ENCODE peak calls at places on chromosome 10, in six cellular contexts. A is tibial nerve, Q is lower leg skin, Y is AG09309, H is cardiac fibroblast, W is IMR-90. F is an unnamed sample.

GRCh38 chr10:125823663-125824251 is 411 bp downstream of the BCCIP start:
- DNase-seq in A (no peak), Q (no peak), Y (no peak), H (peak; percentile 4), W (peak; percentile 1), F (no peak)

GRCh38 chr10:125161570-125162139 is 1.3 kb upstream of the CTBP2 start:
- DNase-seq in A (no peak), Q (peak; percentile 84), Y (no peak), H (peak; percentile 78), W (peak; percentile 61), F (no peak)

GRCh38 chr10:131735577-131735976 is 165.2 kb upstream of the PPP2R2D start:
- DNase-seq in A (no peak), Q (no peak), Y (no peak), H (no peak), W (no peak), F (no peak)

GRCh38 chr10:93465806-93466675 is 16.1 kb downstream of the MYOF start:
- DNase-seq in A (peak; percentile 64), Q (peak; percentile 97), Y (peak; percentile 86), H (peak; percentile 97), W (peak; percentile 90), F (no peak)

GRCh38 chr10:77912576-77912975 is 14.0 kb downstream of the DLG5 start:
- DNase-seq in A (no peak), Q (no peak), Y (no peak), H (no peak), W (no peak), F (no peak)

GRCh38 chr10:74842301-74842700 is 15.9 kb downstream of the KAT6B start:
- DNase-seq in A (no peak), Q (no peak), Y (no peak), H (no peak), W (peak; percentile 37), F (peak; percentile 29)

GRCh38 chr10:78566216-78567135 is 502.3 kb upstream of the ZMIZ1 start:
- DNase-seq in A (no peak), Q (peak; percentile 77), Y (peak; percentile 51), H (no peak), W (no peak), F (no peak)

GRCh38 chr10:120505056-120505455 is 48.0 kb downstream of the PLPP4 start:
- DNase-seq in A (no peak), Q (no peak), Y (no peak), H (no peak), W (no peak), F (no peak)

GRCh38 chr10:109922976-109923921 is at the start of gene XPNPEP1:
- DNase-seq in A (peak; percentile 76), Q (peak; percentile 97), Y (no peak), H (peak; percentile 91), W (peak; percentile 83), F (peak; percentile 98)

GRCh38 chr10:72764151-72764550 is 72.2 kb downstream of the MCU start:
- DNase-seq in A (no peak), Q (no peak), Y (peak; percentile 95), H (peak; percentile 87), W (peak; percentile 83), F (no peak)

GRCh38 chr10:24951201-24952145 is 933 bp downstream of the PRTFDC1 start:
- DNase-seq in A (no peak), Q (no peak), Y (no peak), H (peak; percentile 65), W (no peak), F (no peak)

GRCh38 chr10:78953124-78954008 is 115.4 kb upstream of the ZMIZ1 start:
- DNase-seq in A (no peak), Q (no peak), Y (no peak), H (peak; percentile 69), W (no peak), F (peak; percentile 38)

GRCh38 chr10:88966785-88967184 is 14.2 kb upstream of the ACTA2 start:
- DNase-seq in A (no peak), Q (no peak), Y (no peak), H (no peak), W (peak; percentile 33), F (no peak)

GRCh38 chr10:113709221-113709838 is 29.6 kb downstream of the CASP7 start:
- DNase-seq in A (no peak), Q (no peak), Y (peak; percentile 33), H (peak; percentile 62), W (peak; percentile 85), F (no peak)

GRCh38 chr10:34638405-34639054 is 176.6 kb downstream of the PARD3 start:
- DNase-seq in A (peak; percentile 85), Q (peak; percentile 97), Y (peak; percentile 68), H (peak; percentile 95), W (peak; percentile 88), F (peak; percentile 49)

GRCh38 chr10:131453772-131454634 is 142.5 kb upstream of the TCERG1L start:
- DNase-seq in A (peak; percentile 68), Q (peak; percentile 91), Y (no peak), H (peak; percentile 23), W (no peak), F (peak; percentile 64)

GRCh38 chr10:79331709-79332108 is 15.6 kb upstream of the PPIF start:
- DNase-seq in A (no peak), Q (no peak), Y (peak; percentile 50), H (peak; percentile 25), W (peak; percentile 97), F (peak; percentile 86)

GRCh38 chr10:59340279-59340678 is 22.1 kb downstream of the FAM13C start:
- DNase-seq in A (no peak), Q (no peak), Y (no peak), H (no peak), W (peak; percentile 4), F (no peak)

GRCh38 chr10:101840102-101840684 is 3.4 kb downstream of the KCNIP2 start:
- DNase-seq in A (no peak), Q (no peak), Y (no peak), H (peak; percentile 54), W (no peak), F (peak; percentile 46)

GRCh38 chr10:5467634-5468255 is 31.6 kb downstream of the CALML5 start:
- DNase-seq in A (no peak), Q (no peak), Y (no peak), H (no peak), W (no peak), F (no peak)

GRCh38 chr10:30553625-30554442 is 75.7 kb downstream of the LYZL2 start:
- DNase-seq in A (peak; percentile 71), Q (peak; percentile 95), Y (no peak), H (peak; percentile 86), W (peak; percentile 11), F (no peak)

GRCh38 chr10:131850490-131850880 is 50.3 kb upstream of the PPP2R2D start:
- DNase-seq in A (no peak), Q (no peak), Y (no peak), H (no peak), W (no peak), F (no peak)

GRCh38 chr10:67079126-67079525 is 153.3 kb downstream of the LRRTM3 start:
- DNase-seq in A (peak; percentile 14), Q (no peak), Y (no peak), H (peak; percentile 1), W (no peak), F (no peak)

GRCh38 chr10:128047991-128048826 is 78.0 kb downstream of the MKI67 start:
- DNase-seq in A (no peak), Q (no peak), Y (no peak), H (peak; percentile 92), W (peak; percentile 53), F (no peak)

GRCh38 chr10:83968052-83968451 is 171.3 kb upstream of the GHITM start:
- DNase-seq in A (no peak), Q (no peak), Y (no peak), H (no peak), W (no peak), F (no peak)
- TF ChIP-seq CTCF in A (no peak), Q (no peak), Y (no peak), H (no peak), W (no peak), F (no peak)

GRCh38 chr10:91909178-91909677 is at the start of gene FGFBP3:
- DNase-seq in A (no peak), Q (no peak), Y (no peak), H (peak; percentile 44), W (peak; percentile 45), F (peak; percentile 35)

GRCh38 chr10:91907914-91908357 is 1.4 kb downstream of the FGFBP3 start:
- DNase-seq in A (no peak), Q (no peak), Y (no peak), H (no peak), W (no peak), F (no peak)

GRCh38 chr10:91907033-91907594 is 2.2 kb downstream of the FGFBP3 start:
- DNase-seq in A (no peak), Q (peak; percentile 37), Y (no peak), H (no peak), W (no peak), F (no peak)

GRCh38 chr10:91910467-91910866 is 1.2 kb upstream of the FGFBP3 start:
- DNase-seq in A (no peak), Q (no peak), Y (no peak), H (no peak), W (no peak), F (no peak)

GRCh38 chr10:91908358-91909177 is 718 bp downstream of the FGFBP3 start:
- DNase-seq in A (peak; percentile 30), Q (peak; percentile 93), Y (no peak), H (peak; percentile 74), W (peak; percentile 67), F (peak; percentile 89)
- TF ChIP-seq CTCF in A (peak; percentile 59), Q (no peak), Y (peak; percentile 40), H (peak; percentile 27), W (peak; percentile 38), F (peak; percentile 72)

GRCh38 chr10:86314616-86315520 is 51.7 kb downstream of the GRID1 start:
- DNase-seq in A (no peak), Q (peak; percentile 67), Y (no peak), H (no peak), W (no peak), F (no peak)

GRCh38 chr10:86316274-86316835 is 50.2 kb downstream of the GRID1 start:
- DNase-seq in A (no peak), Q (peak; percentile 70), Y (no peak), H (no peak), W (no peak), F (no peak)

GRCh38 chr10:86317949-86318725 is 48.5 kb downstream of the GRID1 start:
- DNase-seq in A (no peak), Q (peak; percentile 71), Y (no peak), H (no peak), W (no peak), F (no peak)

GRCh38 chr10:86315543-86315942 is 51.1 kb downstream of the GRID1 start:
- DNase-seq in A (no peak), Q (peak; percentile 42), Y (no peak), H (no peak), W (no peak), F (no peak)

GRCh38 chr10:86316990-86317389 is 49.6 kb downstream of the GRID1 start:
- DNase-seq in A (no peak), Q (peak; percentile 65), Y (no peak), H (no peak), W (no peak), F (no peak)
- TF ChIP-seq CTCF in A (no peak), Q (no peak), Y (no peak), H (no peak), W (no peak), F (no peak)

DNA sequence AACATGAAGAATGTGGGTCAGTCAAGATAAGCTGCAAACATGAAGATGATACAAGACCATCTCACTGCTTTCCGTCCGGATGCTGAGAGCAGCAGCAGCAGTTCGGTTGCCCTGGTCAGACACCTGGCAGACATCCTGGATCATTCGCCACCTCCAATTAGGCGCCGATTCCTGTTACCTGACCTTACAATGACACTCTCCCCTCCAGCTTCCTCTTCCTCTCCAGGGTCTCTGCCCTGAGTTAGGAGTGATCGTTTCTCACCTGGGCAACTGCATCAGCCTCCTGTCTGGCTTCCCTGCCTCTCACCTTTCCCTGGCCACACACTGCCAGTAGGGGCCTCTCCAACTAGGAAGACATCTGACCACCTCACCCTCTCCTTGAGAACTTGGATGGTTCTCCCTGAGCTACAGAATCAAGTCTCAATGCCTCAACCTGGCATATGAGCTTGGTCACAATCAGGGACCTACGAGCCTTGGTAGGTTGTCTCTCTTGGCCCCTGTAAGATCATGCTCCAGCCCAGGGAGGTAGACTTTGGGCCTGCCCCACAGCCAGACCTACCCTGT is 31.4 kb upstream of the ENO4 start:
- DNase-seq in A (no peak), Q (peak; percentile 50), Y (no peak), H (no peak), W (no peak), F (no peak)
- TF ChIP-seq CTCF in A (no peak), Q (no peak), Y (no peak), H (no peak), W (no peak), F (no peak)